ENCODE peak calls at places on chromosome 19, in seven cellular contexts. One of them, this sample, is unnamed. For H3K36me3, the result is how much of the 10 kb centered on the place peaks cover.

GRCh38 chr19:43913383-43913782 is 21.7 kb downstream of the ZNF45 start:
- DNase-seq in osteoblast: no peak
- DNase-seq in cardiac muscle cell: no peak
- DNase-seq in right atrium auricular region: no peak
- DNase-seq in CD8-positive, alpha-beta T cell: no peak
- DNase-seq in H1: no peak
- DNase-seq in OCI-LY7: no peak
- DNase-seq in this sample: no peak

GRCh38 chr19:41537789-41538188 is 38.2 kb upstream of the CEACAM21 start:
- DNase-seq in osteoblast: peak
- DNase-seq in cardiac muscle cell: no peak
- DNase-seq in right atrium auricular region: no peak
- DNase-seq in CD8-positive, alpha-beta T cell: no peak
- DNase-seq in H1: no peak
- DNase-seq in OCI-LY7: peak
- DNase-seq in this sample: no peak

GRCh38 chr19:19866599-19867248 is 1.0 kb downstream of the ZNF253 start:
- DNase-seq in osteoblast: peak
- DNase-seq in cardiac muscle cell: peak
- DNase-seq in right atrium auricular region: no peak
- DNase-seq in CD8-positive, alpha-beta T cell: peak
- DNase-seq in H1: peak
- DNase-seq in OCI-LY7: peak
- DNase-seq in this sample: peak

GRCh38 chr19:58571575-58571947 is 1.6 kb downstream of the MZF1 start:
- DNase-seq in osteoblast: no peak
- DNase-seq in cardiac muscle cell: no peak
- DNase-seq in right atrium auricular region: no peak
- DNase-seq in CD8-positive, alpha-beta T cell: no peak
- DNase-seq in H1: no peak
- DNase-seq in OCI-LY7: no peak
- DNase-seq in this sample: no peak

GRCh38 chr19:51702103-51702753 is 9.1 kb downstream of the SPACA6 start:
- DNase-seq in osteoblast: peak
- DNase-seq in cardiac muscle cell: peak
- DNase-seq in right atrium auricular region: peak
- DNase-seq in CD8-positive, alpha-beta T cell: peak
- DNase-seq in H1: peak
- DNase-seq in OCI-LY7: peak
- DNase-seq in this sample: no peak

GRCh38 chr19:47351545-47351944 is 2.4 kb downstream of the DHX34 start:
- DNase-seq in osteoblast: peak
- DNase-seq in cardiac muscle cell: peak
- DNase-seq in right atrium auricular region: no peak
- DNase-seq in CD8-positive, alpha-beta T cell: no peak
- DNase-seq in H1: no peak
- DNase-seq in OCI-LY7: peak
- DNase-seq in this sample: no peak

GRCh38 chr19:6264803-6265202 is 15.0 kb downstream of the MLLT1 start:
- DNase-seq in osteoblast: no peak
- DNase-seq in cardiac muscle cell: no peak
- DNase-seq in right atrium auricular region: no peak
- DNase-seq in CD8-positive, alpha-beta T cell: no peak
- DNase-seq in H1: no peak
- DNase-seq in OCI-LY7: no peak
- DNase-seq in this sample: no peak

GRCh38 chr19:13215572-13216380 is 65.6 kb downstream of the IER2 start:
- DNase-seq in osteoblast: peak
- DNase-seq in cardiac muscle cell: no peak
- DNase-seq in right atrium auricular region: no peak
- DNase-seq in CD8-positive, alpha-beta T cell: no peak
- DNase-seq in H1: no peak
- DNase-seq in OCI-LY7: no peak
- DNase-seq in this sample: peak

GRCh38 chr19:15563325-15563794 is 51.7 kb upstream of the CYP4F8 start:
- DNase-seq in osteoblast: no peak
- DNase-seq in cardiac muscle cell: no peak
- DNase-seq in right atrium auricular region: no peak
- DNase-seq in CD8-positive, alpha-beta T cell: no peak
- DNase-seq in H1: no peak
- DNase-seq in OCI-LY7: no peak
- DNase-seq in this sample: no peak

GRCh38 chr19:13176345-13176744 is 26.1 kb downstream of the IER2 start:
- DNase-seq in osteoblast: peak
- DNase-seq in cardiac muscle cell: no peak
- DNase-seq in right atrium auricular region: no peak
- DNase-seq in CD8-positive, alpha-beta T cell: no peak
- DNase-seq in H1: no peak
- DNase-seq in OCI-LY7: no peak
- DNase-seq in this sample: no peak

DNA sequence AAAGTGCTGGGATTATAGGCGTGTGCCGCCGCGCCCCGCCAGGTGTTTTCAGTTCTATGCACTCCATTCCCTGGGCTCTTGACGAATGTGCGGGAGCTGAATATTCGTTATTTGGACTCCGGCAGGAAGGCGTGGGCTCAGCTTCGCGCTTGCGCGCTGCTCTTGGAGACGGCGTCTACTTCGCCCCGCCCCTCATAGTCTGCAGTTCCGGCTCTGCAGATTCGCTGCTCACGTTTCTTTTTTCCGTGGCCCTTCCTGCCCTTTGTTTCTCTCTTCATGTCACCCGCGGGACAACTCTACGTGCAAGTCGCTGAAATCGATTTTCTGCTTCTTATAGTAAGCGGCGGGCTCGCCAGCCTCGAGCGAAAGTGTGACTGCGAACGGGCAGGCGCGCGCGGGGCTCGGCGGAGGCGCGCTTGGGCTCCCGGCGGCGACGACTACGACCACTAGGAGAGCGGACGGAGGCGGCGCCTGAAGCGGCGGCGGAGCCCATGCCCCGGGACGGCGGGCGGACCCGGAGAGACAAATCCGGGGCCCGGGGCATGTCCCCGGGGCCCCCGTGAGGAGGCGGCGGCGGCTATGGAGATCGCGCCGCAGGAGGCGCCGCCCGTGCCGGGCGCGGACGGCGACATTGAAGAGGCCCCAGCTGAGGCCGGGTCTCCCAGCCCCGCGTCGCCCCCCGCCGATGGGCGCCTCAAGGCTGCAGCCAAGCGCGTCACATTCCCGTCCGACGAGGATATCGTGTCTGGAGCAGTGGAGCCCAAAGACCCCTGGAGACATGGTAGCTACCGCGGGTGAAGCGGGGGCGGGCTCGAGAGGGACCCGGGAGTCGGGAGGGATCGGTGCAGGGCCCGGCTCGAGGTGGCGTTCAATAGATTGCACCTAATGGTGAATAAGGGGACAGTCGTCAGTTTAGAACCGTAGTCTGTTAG is at the start of gene PPP1R37:
- DNase-seq in osteoblast: peak
- DNase-seq in cardiac muscle cell: peak
- DNase-seq in right atrium auricular region: peak
- DNase-seq in CD8-positive, alpha-beta T cell: peak
- DNase-seq in H1: peak
- DNase-seq in OCI-LY7: peak
- DNase-seq in this sample: peak
- TF ChIP-seq CTCF in osteoblast: peak
- TF ChIP-seq CTCF in cardiac muscle cell: peak
- TF ChIP-seq CTCF in right atrium auricular region: peak
- TF ChIP-seq CTCF in CD8-positive, alpha-beta T cell: peak
- TF ChIP-seq CTCF in H1: peak
- TF ChIP-seq CTCF in OCI-LY7: peak
- TF ChIP-seq CTCF in this sample: no peak

GRCh38 chr19:36081385-36081784 is 26.7 kb downstream of the WDR62 start:
- DNase-seq in osteoblast: peak
- DNase-seq in cardiac muscle cell: no peak
- DNase-seq in right atrium auricular region: no peak
- DNase-seq in CD8-positive, alpha-beta T cell: no peak
- DNase-seq in H1: no peak
- DNase-seq in OCI-LY7: no peak
- DNase-seq in this sample: no peak
- H3K36me3 ChIP-seq in osteoblast: under half
- H3K36me3 ChIP-seq in cardiac muscle cell: under half
- H3K36me3 ChIP-seq in right atrium auricular region: under half
- H3K36me3 ChIP-seq in CD8-positive, alpha-beta T cell: under half
- H3K36me3 ChIP-seq in H1: half or more
- H3K36me3 ChIP-seq in OCI-LY7: half or more
- H3K36me3 ChIP-seq in this sample: under half

GRCh38 chr19:36136975-36137686 is 2.7 kb upstream of the CAPNS1 start:
- DNase-seq in osteoblast: peak
- DNase-seq in cardiac muscle cell: no peak
- DNase-seq in right atrium auricular region: peak
- DNase-seq in CD8-positive, alpha-beta T cell: no peak
- DNase-seq in H1: no peak
- DNase-seq in OCI-LY7: no peak
- DNase-seq in this sample: no peak
- TF ChIP-seq CTCF in osteoblast: no peak
- TF ChIP-seq CTCF in cardiac muscle cell: no peak
- TF ChIP-seq CTCF in right atrium auricular region: no peak
- TF ChIP-seq CTCF in CD8-positive, alpha-beta T cell: no peak
- TF ChIP-seq CTCF in H1: no peak
- TF ChIP-seq CTCF in OCI-LY7: no peak
- TF ChIP-seq CTCF in this sample: no peak

DNA sequence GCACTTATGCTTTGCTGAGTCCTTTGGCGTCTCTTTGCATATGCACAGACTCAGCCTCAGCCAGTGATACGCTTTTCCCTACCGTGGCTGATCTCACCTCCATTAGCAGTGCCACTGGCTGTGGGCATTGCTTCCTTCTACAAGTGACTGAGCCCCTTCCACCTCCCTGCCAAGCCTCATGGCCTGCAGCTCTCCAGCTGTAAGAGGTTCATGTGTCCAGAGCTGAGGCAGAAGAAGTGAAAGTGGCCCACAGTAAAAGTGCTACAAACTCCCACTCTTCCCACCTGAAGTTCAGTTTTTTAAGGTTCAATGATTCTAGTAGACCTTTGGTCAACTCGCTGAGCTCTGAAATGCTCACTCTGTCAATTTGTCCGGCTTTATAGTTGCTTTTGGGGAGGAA is 44.7 kb downstream of the SMARCA4 start:
- DNase-seq in osteoblast: no peak
- DNase-seq in cardiac muscle cell: no peak
- DNase-seq in right atrium auricular region: no peak
- DNase-seq in CD8-positive, alpha-beta T cell: no peak
- DNase-seq in H1: no peak
- DNase-seq in OCI-LY7: no peak
- DNase-seq in this sample: no peak
- H3K36me3 ChIP-seq in osteoblast: under half
- H3K36me3 ChIP-seq in cardiac muscle cell: under half
- H3K36me3 ChIP-seq in right atrium auricular region: half or more
- H3K36me3 ChIP-seq in CD8-positive, alpha-beta T cell: under half
- H3K36me3 ChIP-seq in H1: half or more
- H3K36me3 ChIP-seq in OCI-LY7: half or more
- H3K36me3 ChIP-seq in this sample: under half

GRCh38 chr19:38557205-38557799 is 60.5 kb downstream of the MAP4K1 start:
- DNase-seq in osteoblast: peak
- DNase-seq in cardiac muscle cell: no peak
- DNase-seq in right atrium auricular region: no peak
- DNase-seq in CD8-positive, alpha-beta T cell: no peak
- DNase-seq in H1: no peak
- DNase-seq in OCI-LY7: peak
- DNase-seq in this sample: peak
- TF ChIP-seq CTCF in osteoblast: no peak
- TF ChIP-seq CTCF in cardiac muscle cell: no peak
- TF ChIP-seq CTCF in right atrium auricular region: no peak
- TF ChIP-seq CTCF in CD8-positive, alpha-beta T cell: peak
- TF ChIP-seq CTCF in H1: no peak
- TF ChIP-seq CTCF in OCI-LY7: no peak
- TF ChIP-seq CTCF in this sample: peak

DNA sequence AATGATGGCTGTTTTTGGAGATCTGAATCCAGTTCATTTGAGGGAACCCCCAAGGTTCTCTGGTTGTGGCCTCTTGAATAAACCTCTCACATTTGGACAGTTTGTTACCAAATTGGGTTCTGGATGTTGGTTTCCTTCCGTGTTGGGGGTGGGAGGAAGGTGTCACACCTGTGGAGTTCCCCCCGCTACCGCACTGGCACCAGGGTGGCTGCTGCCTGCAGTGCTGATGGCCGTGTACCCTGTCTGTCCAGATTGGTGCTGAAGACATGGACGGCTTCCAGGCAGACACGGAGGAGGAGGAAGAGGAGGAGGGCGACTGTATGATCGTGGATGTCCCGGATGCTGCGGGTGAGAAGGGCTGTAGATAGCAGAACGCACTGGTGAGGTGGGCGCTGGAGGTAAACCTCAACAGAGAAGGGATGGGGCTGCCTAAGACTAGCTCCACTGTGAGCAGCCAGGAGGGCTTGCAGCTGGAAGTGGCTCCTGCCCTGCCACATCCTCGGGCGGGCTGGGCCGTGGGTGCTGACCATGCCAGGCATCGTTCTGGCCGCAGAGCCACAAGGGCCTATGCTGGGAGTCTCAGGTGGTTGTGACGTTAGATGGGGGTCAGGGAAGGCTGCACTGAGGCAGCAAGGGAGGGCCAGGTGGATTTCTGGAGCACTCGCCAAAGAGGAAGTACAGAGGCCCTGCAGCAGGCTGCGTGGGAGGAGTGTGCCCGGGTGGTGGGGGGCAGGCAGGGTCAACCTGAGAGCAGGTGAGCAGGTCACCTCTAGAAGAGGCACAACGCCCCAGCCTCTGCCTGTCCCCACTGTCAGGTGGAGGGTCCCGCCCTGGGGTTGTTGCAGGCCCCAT is 15.4 kb downstream of the UBXN6 start:
- DNase-seq in osteoblast: peak
- DNase-seq in cardiac muscle cell: no peak
- DNase-seq in right atrium auricular region: no peak
- DNase-seq in CD8-positive, alpha-beta T cell: no peak
- DNase-seq in H1: no peak
- DNase-seq in OCI-LY7: no peak
- DNase-seq in this sample: no peak
- H3K36me3 ChIP-seq in osteoblast: under half
- H3K36me3 ChIP-seq in cardiac muscle cell: under half
- H3K36me3 ChIP-seq in right atrium auricular region: under half
- H3K36me3 ChIP-seq in CD8-positive, alpha-beta T cell: under half
- H3K36me3 ChIP-seq in H1: half or more
- H3K36me3 ChIP-seq in OCI-LY7: half or more
- H3K36me3 ChIP-seq in this sample: under half